ENCODE peak calls at places on chromosomes 13 and 19, in four cellular contexts. L is K562, U is GM12878, B is HepG2. N is an unnamed sample.

GRCh38 chr13:98942997-98943396 is 34.9 kb downstream of the DOCK9 start:
- DNase-seq in B (no peak), L (no peak), U (no peak), N (no peak)

GRCh38 chr19:12778020-12778904 is 2.9 kb upstream of the HOOK2 start:
- DNase-seq in B (no peak), U (no peak), L (no peak), N (peak; percentile 76)

GRCh38 chr19:47842941-47843340 is 16.1 kb upstream of the TPRX2 start:
- DNase-seq in L (no peak), U (no peak), B (no peak), N (no peak)

GRCh38 chr13:38173403-38173802 is 176.2 kb upstream of the UFM1 start:
- DNase-seq in U (no peak), B (no peak), L (no peak), N (no peak)

GRCh38 chr13:46803586-46803985 is 6.6 kb upstream of the ESD start:
- DNase-seq in L (no peak), B (no peak), U (no peak), N (no peak)

GRCh38 chr13:89382986-89383385 is 1711.8 kb downstream of the SLITRK5 start:
- DNase-seq in B (no peak), L (no peak), U (no peak), N (no peak)

GRCh38 chr13:51729853-51730553 is 74.0 kb downstream of the DHRS12 start:
- DNase-seq in U (no peak), L (no peak), B (peak; percentile 70), N (no peak)

GRCh38 chr13:37868691-37869505 is 674 bp downstream of the TRPC4 start:
- DNase-seq in B (no peak), U (no peak), L (no peak), N (peak; percentile 66)

GRCh38 chr19:54352041-54352440 is 12.7 kb downstream of the LAIR1 start:
- DNase-seq in B (no peak), L (no peak), U (no peak), N (no peak)

GRCh38 chr19:35236638-35237400 is 8.3 kb upstream of the FAM187B start:
- DNase-seq in B (no peak), L (no peak), U (no peak), N (no peak)

GRCh38 chr19:38583219-38583984 is 34.4 kb downstream of the MAP4K1 start:
- DNase-seq in L (no peak), B (no peak), U (peak; percentile 78), N (no peak)

GRCh38 chr13:114225610-114226009 is 9.1 kb upstream of the CDC16 start:
- DNase-seq in U (no peak), B (no peak), L (no peak), N (no peak)

GRCh38 chr13:18978447-18978846 is 203.2 kb downstream of the TUBA3C start:
- DNase-seq in L (no peak), B (no peak), U (no peak), N (no peak)
- TF ChIP-seq HDAC6 in L (no peak), B (no peak), U (no peak), N (no peak)

DNA sequence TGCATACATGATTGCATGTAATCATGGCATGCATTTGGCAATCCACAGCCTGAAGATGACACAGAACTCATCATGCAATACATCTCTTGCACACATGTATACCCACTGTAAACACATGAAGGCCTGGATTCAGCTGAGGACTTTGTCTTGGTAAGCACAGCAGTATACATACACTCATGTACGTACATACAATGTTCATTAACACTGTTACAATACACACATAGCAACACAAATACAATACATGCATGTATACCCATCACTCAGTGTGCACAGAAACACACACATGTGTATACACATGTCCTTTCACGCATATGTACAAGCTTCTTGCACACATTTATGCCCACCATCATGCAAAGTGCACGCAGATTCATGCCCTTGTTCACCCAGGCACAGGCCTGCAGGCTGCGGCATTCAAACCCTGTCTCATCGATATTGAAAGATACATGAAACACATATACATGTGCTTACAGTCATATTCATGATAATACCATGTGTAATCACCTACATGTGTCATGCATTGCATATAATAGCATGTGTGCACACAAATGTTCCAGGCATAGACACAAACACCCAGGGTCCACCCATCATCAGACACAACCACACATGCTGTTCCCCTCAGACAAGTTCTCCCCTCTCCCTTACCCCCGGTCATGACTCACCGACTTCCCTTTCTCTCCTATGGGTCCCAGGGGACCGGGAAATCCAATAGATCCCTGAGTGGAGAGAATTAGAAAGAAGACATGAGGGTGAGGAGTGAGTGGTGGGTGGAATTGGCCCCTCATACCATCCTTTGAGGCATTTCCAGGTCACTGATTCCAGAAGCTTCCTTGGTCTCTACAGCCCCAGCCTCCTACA is 28.7 kb downstream of the COL5A3 start:
- DNase-seq in B (no peak), L (no peak), U (no peak), N (no peak)
- TF ChIP-seq HDAC6 in B (no peak), L (no peak), U (no peak), N (no peak)

DNA sequence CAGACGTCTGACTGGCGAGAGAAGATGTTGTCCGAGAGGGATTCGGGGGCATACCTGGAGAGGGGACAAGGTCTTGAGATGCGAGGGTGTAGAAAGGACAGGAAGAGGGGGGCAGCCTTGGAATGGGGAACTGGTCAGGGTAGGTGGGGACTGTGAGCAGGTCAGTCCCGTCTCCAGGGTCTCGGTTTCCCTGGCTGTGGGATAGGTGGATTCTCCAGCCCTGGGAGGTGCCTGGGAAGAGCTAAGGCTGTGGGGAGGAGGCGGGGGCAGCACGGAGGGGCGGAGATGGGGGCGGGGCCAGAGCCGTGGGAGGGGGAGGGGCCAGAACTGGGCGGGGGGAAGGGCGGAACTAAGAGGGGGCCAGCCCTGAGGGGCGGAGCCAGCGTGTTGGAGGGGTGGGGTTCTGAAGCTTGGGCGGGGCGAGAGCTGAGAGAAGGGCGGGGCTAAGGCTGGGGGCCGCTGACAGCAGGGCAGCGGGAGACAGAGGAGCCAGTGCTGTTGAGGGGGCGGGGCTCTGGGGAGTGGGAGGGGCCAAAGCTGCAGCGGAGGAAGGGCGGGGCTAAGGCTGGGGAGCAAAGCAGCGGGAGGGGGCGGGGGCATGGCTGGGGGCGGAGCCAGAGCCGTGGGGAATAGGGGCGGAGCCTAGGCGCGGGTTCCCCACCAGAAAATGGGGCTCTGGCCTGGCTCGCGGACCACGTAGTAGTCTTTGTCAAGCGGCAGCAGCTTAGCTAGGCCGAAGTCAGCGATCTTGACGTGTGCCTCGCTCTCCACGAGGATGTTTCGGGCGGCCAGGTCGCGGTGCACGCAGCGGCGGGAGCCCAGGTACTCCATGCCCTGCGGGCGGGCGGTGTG is 9.5 kb upstream of the INSL3 start:
- DNase-seq in B (no peak), L (peak; percentile 100), U (no peak), N (peak; percentile 95)
- TF ChIP-seq HDAC6 in B (no peak), L (no peak), U (no peak), N (no peak)

GRCh38 chr19:41276231-41276630 is 12.1 kb downstream of the HNRNPUL1 start:
- DNase-seq in U (no peak), L (no peak), B (no peak), N (no peak)
- TF ChIP-seq HDAC6 in U (no peak), L (no peak), B (no peak), N (no peak)

GRCh38 chr19:40976724-40977123 is 14.4 kb upstream of the CYP2B6 start:
- DNase-seq in B (no peak), L (no peak), U (no peak), N (no peak)

DNA sequence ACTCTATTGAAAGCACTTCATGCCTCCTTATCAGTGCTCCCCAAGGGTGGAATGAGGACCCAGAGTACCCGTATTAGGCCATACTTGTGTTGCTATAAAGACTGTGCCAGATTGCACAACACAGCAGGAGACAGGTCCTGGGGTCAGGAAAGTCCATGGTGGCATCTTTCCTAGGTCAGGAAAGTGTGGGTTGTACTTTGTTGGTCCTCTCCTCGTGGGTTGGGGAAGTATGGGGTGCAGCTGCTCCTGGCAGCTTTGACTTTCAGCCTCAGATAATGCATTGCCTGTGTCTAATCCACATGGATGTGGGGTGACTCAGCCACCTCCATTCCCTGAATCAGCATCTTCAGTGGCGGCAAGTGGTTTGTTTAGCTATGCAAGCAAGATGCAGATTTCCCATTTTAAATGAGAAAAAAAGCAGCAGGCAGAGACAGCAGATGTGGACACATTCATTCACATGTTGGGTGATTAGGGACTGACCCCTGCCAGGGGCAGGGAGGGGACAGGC is 8.4 kb upstream of the CYP2B6 start:
- DNase-seq in U (no peak), L (no peak), B (no peak), N (peak; percentile 63)
- TF ChIP-seq HDAC6 in U (no peak), L (no peak), B (no peak), N (no peak)